ENCODE peak calls at places on chromosomes 12 and 14, in eight cellular contexts. One of them, this sample, is unnamed. For H3K4me1, the result is how much of the 10 kb centered on the place peaks cover.

GRCh38 chr14:72796935-72797334 is 97.0 kb downstream of the DPF3 start:
- DNase-seq in K562: no peak
- DNase-seq in psoas muscle: no peak
- DNase-seq in ovary: no peak
- DNase-seq in left ventricle myocardium inferior: no peak
- DNase-seq in fibroblast of lung: no peak
- DNase-seq in uterus: no peak
- DNase-seq in H9: peak
- DNase-seq in this sample: no peak

GRCh38 chr12:25017336-25017735 is 68.4 kb upstream of the BCAT1 start:
- DNase-seq in K562: no peak
- DNase-seq in psoas muscle: no peak
- DNase-seq in ovary: no peak
- DNase-seq in left ventricle myocardium inferior: no peak
- DNase-seq in fibroblast of lung: no peak
- DNase-seq in uterus: no peak
- DNase-seq in H9: no peak
- DNase-seq in this sample: no peak

GRCh38 chr12:111942557-111942956 is 70.4 kb downstream of the TMEM116 start:
- DNase-seq in K562: no peak
- DNase-seq in psoas muscle: no peak
- DNase-seq in ovary: no peak
- DNase-seq in left ventricle myocardium inferior: no peak
- DNase-seq in fibroblast of lung: peak
- DNase-seq in uterus: no peak
- DNase-seq in H9: no peak
- DNase-seq in this sample: no peak

GRCh38 chr12:121255433-121255832 is 41.1 kb downstream of the CAMKK2 start:
- DNase-seq in K562: no peak
- DNase-seq in psoas muscle: no peak
- DNase-seq in ovary: no peak
- DNase-seq in left ventricle myocardium inferior: no peak
- DNase-seq in fibroblast of lung: no peak
- DNase-seq in uterus: no peak
- DNase-seq in H9: no peak
- DNase-seq in this sample: no peak

GRCh38 chr12:50597200-50598195 is 92.7 kb downstream of the DIP2B start:
- DNase-seq in K562: peak
- DNase-seq in psoas muscle: no peak
- DNase-seq in ovary: no peak
- DNase-seq in left ventricle myocardium inferior: no peak
- DNase-seq in fibroblast of lung: peak
- DNase-seq in uterus: peak
- DNase-seq in H9: no peak
- DNase-seq in this sample: no peak

GRCh38 chr12:16670456-16671050 is 64.6 kb upstream of the LMO3 start:
- DNase-seq in K562: no peak
- DNase-seq in psoas muscle: no peak
- DNase-seq in ovary: no peak
- DNase-seq in left ventricle myocardium inferior: no peak
- DNase-seq in fibroblast of lung: peak
- DNase-seq in uterus: no peak
- DNase-seq in H9: no peak
- DNase-seq in this sample: no peak

GRCh38 chr14:49946320-49947141 is 53.6 kb downstream of the ARF6 start:
- DNase-seq in K562: no peak
- DNase-seq in psoas muscle: no peak
- DNase-seq in ovary: no peak
- DNase-seq in left ventricle myocardium inferior: no peak
- DNase-seq in fibroblast of lung: peak
- DNase-seq in uterus: no peak
- DNase-seq in H9: no peak
- DNase-seq in this sample: peak

GRCh38 chr12:123232472-123232806 is 502 bp downstream of the MPHOSPH9 start:
- DNase-seq in K562: no peak
- DNase-seq in psoas muscle: no peak
- DNase-seq in ovary: no peak
- DNase-seq in left ventricle myocardium inferior: no peak
- DNase-seq in fibroblast of lung: no peak
- DNase-seq in uterus: no peak
- DNase-seq in H9: no peak
- DNase-seq in this sample: no peak

GRCh38 chr14:58572092-58572853 is 65.5 kb upstream of the DACT1 start:
- DNase-seq in K562: no peak
- DNase-seq in psoas muscle: no peak
- DNase-seq in ovary: no peak
- DNase-seq in left ventricle myocardium inferior: no peak
- DNase-seq in fibroblast of lung: peak
- DNase-seq in uterus: no peak
- DNase-seq in H9: no peak
- DNase-seq in this sample: no peak

GRCh38 chr14:65470404-65470880 is 57.9 kb downstream of the FUT8 start:
- DNase-seq in K562: no peak
- DNase-seq in psoas muscle: no peak
- DNase-seq in ovary: peak
- DNase-seq in left ventricle myocardium inferior: no peak
- DNase-seq in fibroblast of lung: no peak
- DNase-seq in uterus: no peak
- DNase-seq in H9: peak
- DNase-seq in this sample: no peak

GRCh38 chr12:3084742-3085141 is 7.6 kb downstream of the TSPAN9 start:
- DNase-seq in K562: no peak
- DNase-seq in psoas muscle: no peak
- DNase-seq in ovary: no peak
- DNase-seq in left ventricle myocardium inferior: peak
- DNase-seq in fibroblast of lung: no peak
- DNase-seq in uterus: no peak
- DNase-seq in H9: peak
- DNase-seq in this sample: no peak

GRCh38 chr14:76829650-76830421 is 3.6 kb downstream of the LRRC74A start:
- DNase-seq in K562: no peak
- DNase-seq in psoas muscle: peak
- DNase-seq in ovary: no peak
- DNase-seq in left ventricle myocardium inferior: peak
- DNase-seq in fibroblast of lung: no peak
- DNase-seq in uterus: no peak
- DNase-seq in H9: no peak
- DNase-seq in this sample: no peak

GRCh38 chr14:34329281-34329680 is 132.8 kb downstream of the SPTSSA start:
- DNase-seq in K562: no peak
- DNase-seq in psoas muscle: no peak
- DNase-seq in ovary: no peak
- DNase-seq in left ventricle myocardium inferior: no peak
- DNase-seq in fibroblast of lung: no peak
- DNase-seq in uterus: no peak
- DNase-seq in H9: no peak
- DNase-seq in this sample: no peak

GRCh38 chr12:117119592-117120198 is 20.5 kb upstream of the TESC start:
- DNase-seq in K562: peak
- DNase-seq in psoas muscle: peak
- DNase-seq in ovary: no peak
- DNase-seq in left ventricle myocardium inferior: peak
- DNase-seq in fibroblast of lung: no peak
- DNase-seq in uterus: no peak
- DNase-seq in H9: peak
- DNase-seq in this sample: peak

GRCh38 chr12:108004368-108004767 is 124.7 kb upstream of the WSCD2 start:
- DNase-seq in K562: no peak
- DNase-seq in psoas muscle: no peak
- DNase-seq in ovary: no peak
- DNase-seq in left ventricle myocardium inferior: no peak
- DNase-seq in fibroblast of lung: no peak
- DNase-seq in uterus: no peak
- DNase-seq in H9: peak
- DNase-seq in this sample: no peak

GRCh38 chr14:51824191-51824590 is 36.2 kb upstream of the GNG2 start:
- DNase-seq in K562: no peak
- DNase-seq in psoas muscle: no peak
- DNase-seq in ovary: no peak
- DNase-seq in left ventricle myocardium inferior: no peak
- DNase-seq in fibroblast of lung: no peak
- DNase-seq in uterus: no peak
- DNase-seq in H9: no peak
- DNase-seq in this sample: no peak

GRCh38 chr12:108448246-108448645 is 66.8 kb upstream of the FICD start:
- DNase-seq in K562: no peak
- DNase-seq in psoas muscle: no peak
- DNase-seq in ovary: no peak
- DNase-seq in left ventricle myocardium inferior: no peak
- DNase-seq in fibroblast of lung: no peak
- DNase-seq in uterus: no peak
- DNase-seq in H9: no peak
- DNase-seq in this sample: no peak

GRCh38 chr12:51320311-51320694 is 3.7 kb downstream of the BIN2 start:
- DNase-seq in K562: no peak
- DNase-seq in psoas muscle: no peak
- DNase-seq in ovary: no peak
- DNase-seq in left ventricle myocardium inferior: no peak
- DNase-seq in fibroblast of lung: no peak
- DNase-seq in uterus: no peak
- DNase-seq in H9: no peak
- DNase-seq in this sample: no peak

GRCh38 chr12:58029260-58029659 is 87.9 kb downstream of the ATP23 start:
- DNase-seq in K562: no peak
- DNase-seq in psoas muscle: no peak
- DNase-seq in ovary: no peak
- DNase-seq in left ventricle myocardium inferior: no peak
- DNase-seq in fibroblast of lung: no peak
- DNase-seq in uterus: no peak
- DNase-seq in H9: no peak
- DNase-seq in this sample: no peak

DNA sequence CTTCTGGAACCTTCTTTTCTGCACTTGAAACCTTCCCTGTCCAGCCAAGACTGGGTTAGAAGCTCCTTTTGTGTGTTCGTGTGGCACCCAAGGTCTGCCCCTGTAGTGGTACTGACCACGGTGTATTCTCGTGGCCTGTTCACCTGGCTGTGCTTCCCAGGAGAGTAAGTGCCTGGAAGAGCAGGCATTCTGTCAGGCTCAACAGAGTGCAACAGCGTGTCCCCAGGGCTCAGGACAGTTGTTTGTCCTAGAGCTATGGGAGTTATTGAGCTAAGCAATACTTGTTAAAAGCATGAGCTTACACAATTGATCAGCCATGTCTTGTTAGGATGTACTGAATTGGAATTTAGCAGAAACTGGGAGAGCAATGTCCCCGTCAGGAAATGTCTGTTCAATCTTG is 12.9 kb upstream of the SLC38A2 start:
- DNase-seq in K562: no peak
- DNase-seq in psoas muscle: no peak
- DNase-seq in ovary: no peak
- DNase-seq in left ventricle myocardium inferior: no peak
- DNase-seq in fibroblast of lung: no peak
- DNase-seq in uterus: no peak
- DNase-seq in H9: no peak
- DNase-seq in this sample: no peak
- H3K4me1 ChIP-seq in K562: under half
- H3K4me1 ChIP-seq in psoas muscle: half or more
- H3K4me1 ChIP-seq in ovary: under half
- H3K4me1 ChIP-seq in left ventricle myocardium inferior: half or more
- H3K4me1 ChIP-seq in fibroblast of lung: under half
- H3K4me1 ChIP-seq in uterus: under half
- H3K4me1 ChIP-seq in H9: under half
- H3K4me1 ChIP-seq in this sample: under half

DNA sequence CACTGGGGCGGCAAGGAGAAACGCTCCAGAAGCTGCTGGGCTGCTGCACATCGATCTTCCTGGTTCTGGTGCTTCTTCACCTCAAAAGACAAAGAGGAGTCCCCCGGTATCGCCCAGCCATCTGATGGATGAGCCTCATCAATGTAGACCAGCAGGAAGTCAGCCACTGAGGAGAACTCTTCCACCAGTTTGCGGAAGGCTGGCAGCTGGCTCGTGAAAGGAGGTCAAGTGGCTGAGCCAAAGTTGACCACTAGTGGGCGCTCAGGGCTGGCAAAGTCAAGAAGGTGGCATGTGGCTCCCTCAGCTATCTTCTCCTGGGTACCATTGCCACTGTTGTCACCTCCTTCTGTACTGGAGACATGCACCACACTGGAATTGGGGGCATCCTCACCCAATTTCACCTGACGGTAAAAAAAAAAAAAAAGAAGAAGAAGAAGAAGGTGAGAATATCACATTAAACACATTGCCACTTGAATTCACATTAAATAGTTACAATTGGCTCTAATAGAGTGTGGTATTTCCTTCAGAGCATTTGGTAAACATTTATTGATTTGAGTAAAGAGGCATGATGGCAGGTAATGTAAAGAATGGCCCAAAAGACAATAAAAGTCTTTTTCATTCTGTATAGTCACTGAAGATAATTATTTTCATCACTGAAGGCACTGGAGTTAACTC is 8.3 kb downstream of the DIO2 start:
- DNase-seq in K562: peak
- DNase-seq in psoas muscle: no peak
- DNase-seq in ovary: no peak
- DNase-seq in left ventricle myocardium inferior: no peak
- DNase-seq in fibroblast of lung: no peak
- DNase-seq in uterus: no peak
- DNase-seq in H9: peak
- DNase-seq in this sample: no peak
- TF ChIP-seq CTCF in K562: peak
- TF ChIP-seq CTCF in psoas muscle: no peak
- TF ChIP-seq CTCF in ovary: no peak
- TF ChIP-seq CTCF in left ventricle myocardium inferior: no peak
- TF ChIP-seq CTCF in fibroblast of lung: peak
- TF ChIP-seq CTCF in uterus: no peak
- TF ChIP-seq CTCF in H9: peak
- TF ChIP-seq CTCF in this sample: peak

GRCh38 chr14:104977008-104977680 is 1.0 kb downstream of the AHNAK2 start:
- DNase-seq in K562: no peak
- DNase-seq in psoas muscle: no peak
- DNase-seq in ovary: peak
- DNase-seq in left ventricle myocardium inferior: peak
- DNase-seq in fibroblast of lung: no peak
- DNase-seq in uterus: no peak
- DNase-seq in H9: no peak
- DNase-seq in this sample: no peak
- H3K4me1 ChIP-seq in K562: half or more
- H3K4me1 ChIP-seq in psoas muscle: under half
- H3K4me1 ChIP-seq in ovary: under half
- H3K4me1 ChIP-seq in left ventricle myocardium inferior: half or more
- H3K4me1 ChIP-seq in fibroblast of lung: under half
- H3K4me1 ChIP-seq in uterus: under half
- H3K4me1 ChIP-seq in H9: under half
- H3K4me1 ChIP-seq in this sample: half or more

GRCh38 chr14:79764288-79764687 is 447.0 kb downstream of the DIO2 start:
- DNase-seq in K562: no peak
- DNase-seq in psoas muscle: no peak
- DNase-seq in ovary: no peak
- DNase-seq in left ventricle myocardium inferior: no peak
- DNase-seq in fibroblast of lung: no peak
- DNase-seq in uterus: no peak
- DNase-seq in H9: no peak
- DNase-seq in this sample: no peak

DNA sequence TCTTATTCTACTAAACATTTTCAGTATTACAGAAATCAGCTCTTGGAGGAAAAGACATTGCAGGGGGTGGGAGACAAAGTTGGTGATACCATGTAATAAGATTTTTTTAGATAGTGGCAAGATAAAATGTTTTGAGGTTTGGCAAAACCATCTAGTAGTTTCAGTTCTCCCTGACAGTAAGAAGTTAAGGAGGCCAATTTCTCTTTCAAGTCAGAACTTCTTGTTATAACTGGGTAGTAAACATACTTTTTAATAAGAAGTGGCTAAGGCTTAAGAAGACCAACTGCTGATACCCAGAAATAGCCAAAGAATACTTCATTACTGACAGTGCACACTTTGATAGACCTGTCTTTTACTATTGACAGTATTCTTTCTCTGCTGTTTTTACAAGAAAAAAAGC is 452.3 kb downstream of the DIO2 start:
- DNase-seq in K562: no peak
- DNase-seq in psoas muscle: no peak
- DNase-seq in ovary: no peak
- DNase-seq in left ventricle myocardium inferior: no peak
- DNase-seq in fibroblast of lung: no peak
- DNase-seq in uterus: no peak
- DNase-seq in H9: no peak
- DNase-seq in this sample: no peak
- TF ChIP-seq CTCF in K562: no peak
- TF ChIP-seq CTCF in psoas muscle: no peak
- TF ChIP-seq CTCF in ovary: no peak
- TF ChIP-seq CTCF in left ventricle myocardium inferior: no peak
- TF ChIP-seq CTCF in fibroblast of lung: no peak
- TF ChIP-seq CTCF in uterus: no peak
- TF ChIP-seq CTCF in H9: no peak
- TF ChIP-seq CTCF in this sample: no peak

This sample was measured in PC-9.